ENCODE peak calls at places on chromosomes 1 and 21, in six cellular contexts. H is body of pancreas; X is CD8-positive, alpha-beta T cell; U is ovary; F is H9; S is BE2C. W is an unnamed sample.

GRCh38 chr1:66271904-66272254 is 262.1 kb upstream of the SGIP1 start:
- DNase-seq in U (peak; percentile 47), X (no peak), H (peak; percentile 22), S (peak; percentile 8), F (no peak), W (no peak)

GRCh38 chr1:98704474-98704873 is 43.0 kb downstream of the SNX7 start:
- DNase-seq in S (peak; percentile 33), X (no peak), U (no peak), F (peak; percentile 41), H (no peak), W (no peak)

GRCh38 chr1:186828612-186829542 is at the start of gene PLA2G4A:
- DNase-seq in S (no peak), F (peak; percentile 38), H (peak; percentile 16), U (peak; percentile 21), X (no peak), W (no peak)

GRCh38 chr1:247574236-247574635 is 13.9 kb upstream of the OR2G2 start:
- DNase-seq in U (no peak), X (no peak), S (no peak), H (no peak), F (no peak), W (no peak)

GRCh38 chr1:162943627-162944026 is 82.7 kb upstream of the CCDC190 start:
- DNase-seq in F (no peak), U (no peak), H (no peak), S (no peak), X (no peak), W (no peak)

GRCh38 chr1:224065455-224065854 is 48.5 kb upstream of the FBXO28 start:
- DNase-seq in U (no peak), F (no peak), X (no peak), S (no peak), H (peak; percentile 73), W (peak; percentile 18)

GRCh38 chr1:204621996-204622395 is 63.5 kb downstream of the LRRN2 start:
- DNase-seq in H (no peak), S (peak; percentile 82), U (no peak), F (no peak), X (no peak), W (no peak)

GRCh38 chr1:14263207-14263606 is 335.3 kb upstream of the KAZN start:
- DNase-seq in X (no peak), F (no peak), H (no peak), S (peak; percentile 16), U (no peak), W (no peak)

GRCh38 chr1:178119623-178120022 is 25.7 kb downstream of the RASAL2 start:
- DNase-seq in S (no peak), H (no peak), X (no peak), F (no peak), U (no peak), W (no peak)

GRCh38 chr1:204191481-204191880 is 4.8 kb downstream of the KISS1 start:
- DNase-seq in H (no peak), U (no peak), F (no peak), S (no peak), X (no peak), W (no peak)

GRCh38 chr1:32540589-32540988 is 1.4 kb downstream of the ZBTB8A start:
- DNase-seq in S (no peak), X (no peak), H (no peak), F (no peak), U (no peak), W (no peak)

GRCh38 chr1:232367293-232367692 is 262.6 kb downstream of the SIPA1L2 start:
- DNase-seq in X (no peak), F (peak; percentile 59), U (no peak), S (no peak), H (no peak), W (no peak)

GRCh38 chr1:51558375-51558924 is 39.4 kb upstream of the EPS15 start:
- DNase-seq in S (no peak), U (no peak), F (peak; percentile 37), X (no peak), H (no peak), W (no peak)

GRCh38 chr21:42199488-42200463 is 19.2 kb upstream of the ABCG1 start:
- DNase-seq in S (no peak), U (no peak), F (no peak), X (peak; percentile 47), H (peak; percentile 28), W (no peak)

GRCh38 chr1:231549733-231550447 is 21.4 kb downstream of the TSNAX start:
- DNase-seq in H (no peak), U (no peak), X (no peak), S (peak; percentile 32), F (no peak), W (no peak)

GRCh38 chr1:36687312-36687711 is 204.6 kb upstream of the CSF3R start:
- DNase-seq in X (no peak), F (peak; percentile 5), S (no peak), U (no peak), H (no peak), W (no peak)

GRCh38 chr1:26538480-26539412 is 9.2 kb downstream of the RPS6KA1 start:
- DNase-seq in F (peak; percentile 67), U (no peak), H (peak; percentile 54), S (peak; percentile 26), X (no peak), W (no peak)

GRCh38 chr1:208230668-208231529 is 13.3 kb downstream of the PLXNA2 start:
- DNase-seq in X (no peak), S (no peak), H (no peak), U (no peak), F (no peak), W (no peak)

GRCh38 chr1:226017070-226017469 is 17.9 kb upstream of the SDE2 start:
- DNase-seq in U (no peak), F (no peak), S (no peak), H (no peak), X (no peak), W (no peak)

GRCh38 chr1:66617362-66617761 is 83.4 kb downstream of the SGIP1 start:
- DNase-seq in S (peak; percentile 32), U (no peak), X (no peak), H (no peak), F (no peak), W (no peak)

GRCh38 chr1:156221986-156222692 is 9.3 kb downstream of the PMF1 start:
- DNase-seq in S (no peak), F (no peak), U (no peak), X (no peak), H (no peak), W (no peak)

GRCh38 chr1:20474333-20474975 is 11.6 kb downstream of the CAMK2N1 start:
- DNase-seq in H (no peak), S (no peak), X (no peak), F (no peak), U (no peak), W (no peak)
- H3K27me3 ChIP-seq in H (no peaks in the 10 kb centered on the region), S (no peaks in the 10 kb centered on the region), X (peaks cover 24% of the 10 kb centered on the region), F (no peaks in the 10 kb centered on the region), U (no peaks in the 10 kb centered on the region), W (no peaks in the 10 kb centered on the region)

GRCh38 chr1:96211166-96211565 is 510.4 kb upstream of the PTBP2 start:
- DNase-seq in H (no peak), U (no peak), X (no peak), S (no peak), F (no peak), W (no peak)
- H3K27me3 ChIP-seq in H (no peaks in the 10 kb centered on the region), U (no peaks in the 10 kb centered on the region), X (no peaks in the 10 kb centered on the region), S (no peaks in the 10 kb centered on the region), F (no peaks in the 10 kb centered on the region), W (no peaks in the 10 kb centered on the region)

GRCh38 chr1:76944942-76945341 is 77.7 kb downstream of the ST6GALNAC5 start:
- DNase-seq in S (no peak), X (no peak), F (no peak), U (no peak), H (no peak), W (no peak)

GRCh38 chr1:76950306-76950705 is 83.0 kb downstream of the ST6GALNAC5 start:
- DNase-seq in F (no peak), S (no peak), U (no peak), H (no peak), X (no peak), W (no peak)

GRCh38 chr1:76948846-76949245 is 81.6 kb downstream of the ST6GALNAC5 start:
- DNase-seq in H (no peak), X (no peak), U (no peak), S (no peak), F (no peak), W (no peak)

GRCh38 chr1:76951185-76951584 is 83.9 kb downstream of the ST6GALNAC5 start:
- DNase-seq in U (no peak), F (no peak), S (no peak), X (no peak), H (no peak), W (no peak)

GRCh38 chr1:76949503-76949902 is 82.2 kb downstream of the ST6GALNAC5 start:
- DNase-seq in H (no peak), X (no peak), F (no peak), U (no peak), S (no peak), W (no peak)
- H3K27me3 ChIP-seq in H (no peaks in the 10 kb centered on the region), X (no peaks in the 10 kb centered on the region), F (no peaks in the 10 kb centered on the region), U (no peaks in the 10 kb centered on the region), S (no peaks in the 10 kb centered on the region), W (no peaks in the 10 kb centered on the region)

GRCh38 chr1:201711101-201711597 is 117.8 kb upstream of the IPO9 start:
- DNase-seq in F (no peak), U (no peak), X (no peak), S (no peak), H (no peak), W (no peak)
- H3K27me3 ChIP-seq in F (no peaks in the 10 kb centered on the region), U (no peaks in the 10 kb centered on the region), X (no peaks in the 10 kb centered on the region), S (no peaks in the 10 kb centered on the region), H (no peaks in the 10 kb centered on the region), W (no peaks in the 10 kb centered on the region)

GRCh38 chr1:119006406-119007279 is 18.5 kb upstream of the TBX15 start:
- DNase-seq in X (no peak), F (peak; percentile 51), S (no peak), H (no peak), U (no peak), W (no peak)

GRCh38 chr1:119005870-119006405 is 17.8 kb upstream of the TBX15 start:
- DNase-seq in X (no peak), S (no peak), F (no peak), H (no peak), U (no peak), W (no peak)

GRCh38 chr1:119003413-119004128 is 15.4 kb upstream of the TBX15 start:
- DNase-seq in F (no peak), X (no peak), U (no peak), H (no peak), S (no peak), W (no peak)

GRCh38 chr1:119004781-119005180 is 16.6 kb upstream of the TBX15 start:
- DNase-seq in S (no peak), X (no peak), H (no peak), U (no peak), F (no peak), W (no peak)

GRCh38 chr1:119004129-119004527 is 16.0 kb upstream of the TBX15 start:
- DNase-seq in H (no peak), U (no peak), X (no peak), S (no peak), F (no peak), W (no peak)
- H3K27me3 ChIP-seq in H (no peaks in the 10 kb centered on the region), U (no peaks in the 10 kb centered on the region), X (peaks cover 33% of the 10 kb centered on the region), S (peaks cover 97% of the 10 kb centered on the region), F (peaks cover 89% of the 10 kb centered on the region), W (peaks cover 3% of the 10 kb centered on the region)

GRCh38 chr1:165354739-165355138 is 1.8 kb downstream of the LMX1A start:
- DNase-seq in H (no peak), S (no peak), U (no peak), X (no peak), F (no peak), W (no peak)
- H3K27me3 ChIP-seq in H (no peaks in the 10 kb centered on the region), S (peaks cover 81% of the 10 kb centered on the region), U (no peaks in the 10 kb centered on the region), X (no peaks in the 10 kb centered on the region), F (peaks cover 81% of the 10 kb centered on the region), W (peaks cover 76% of the 10 kb centered on the region)